ENCODE peak calls at places on chromosome X, in ten cellular contexts. U is T-helper 9 cell; J is NCI-H1694; Y is activated CD8-positive, alpha-beta memory T cell treated with anti-CD3 and anti-CD28 coated beads for 48 hours; V is T1000; Q is GM23248; B is heart right ventricle; A is stimulated activated naive CD4-positive, alpha-beta T cell; E is NCI-H69; X is fibroblast of the aortic adventitia. N is an unnamed sample.

GRCh38 chrX:86148024-86148511 is at the start of gene DACH2:
- DNase-seq in Q (peak; percentile 49), B (peak; percentile 55), X (peak; percentile 16), E (peak; percentile 94), A (peak; percentile 20), J (no peak), V (peak; percentile 71), U (peak; percentile 5), Y (peak; percentile 10), N (peak; percentile 64)

GRCh38 chrX:108169768-108170167 is 78.2 kb downstream of the ATG4A start:
- DNase-seq in B (no peak), A (no peak), Q (no peak), J (no peak), X (no peak), U (no peak), E (no peak), V (no peak), Y (no peak), N (no peak)

GRCh38 chrX:109632906-109633504 is 8.0 kb upstream of the KCNE5 start:
- DNase-seq in B (no peak), J (no peak), Y (no peak), V (no peak), Q (peak; percentile 50), X (peak; percentile 52), E (peak; percentile 20), U (no peak), A (no peak), N (no peak)

GRCh38 chrX:133980406-133980805 is 5.0 kb downstream of the GPC3 start:
- DNase-seq in Q (peak; percentile 5), X (peak; percentile 3), U (no peak), V (no peak), B (no peak), Y (no peak), E (no peak), A (no peak), J (no peak), N (no peak)

GRCh38 chrX:19886888-19887531 is 390 bp downstream of the SH3KBP1 start:
- DNase-seq in V (peak; percentile 2), U (peak; percentile 23), J (no peak), A (peak; percentile 31), E (no peak), X (no peak), Y (no peak), B (peak; percentile 16), Q (peak; percentile 60), N (peak; percentile 49)

GRCh38 chrX:24471808-24472207 is 6.7 kb downstream of the PDK3 start:
- DNase-seq in B (no peak), A (no peak), X (no peak), Y (no peak), U (no peak), Q (no peak), J (no peak), V (no peak), E (no peak), N (no peak)

GRCh38 chrX:103644125-103644524 is 15.3 kb downstream of the TCEAL1 start:
- DNase-seq in A (no peak), U (no peak), J (no peak), E (no peak), Q (no peak), Y (no peak), X (no peak), B (no peak), V (no peak), N (no peak)

GRCh38 chrX:115013705-115014104 is 3.7 kb downstream of the IL13RA2 start:
- DNase-seq in V (no peak), E (no peak), J (no peak), Y (no peak), Q (peak; percentile 57), U (no peak), A (no peak), B (no peak), X (peak; percentile 57), N (no peak)

GRCh38 chrX:29172880-29173279 is 585.6 kb downstream of the IL1RAPL1 start:
- DNase-seq in Q (peak; percentile 0), U (no peak), A (no peak), E (no peak), B (no peak), Y (no peak), V (no peak), X (peak; percentile 66), J (no peak), N (no peak)

GRCh38 chrX:71183341-71183740 is 38.7 kb downstream of the NLGN3 start:
- DNase-seq in E (no peak), A (no peak), Y (no peak), Q (no peak), X (no peak), U (no peak), V (no peak), B (no peak), J (no peak), N (no peak)

GRCh38 chrX:135009057-135009605 is 13.2 kb downstream of the RTL8B start:
- DNase-seq in V (no peak), B (no peak), A (no peak), J (no peak), E (no peak), U (no peak), X (no peak), Q (no peak), Y (no peak), N (no peak)

GRCh38 chrX:44431206-44431605 is 87.7 kb upstream of the EFHC2 start:
- DNase-seq in U (no peak), B (no peak), X (no peak), J (no peak), A (no peak), Q (peak; percentile 49), V (no peak), E (peak; percentile 22), Y (no peak), N (no peak)

GRCh38 chrX:136747003-136747986 is 33.4 kb downstream of the ARHGEF6 start:
- DNase-seq in A (no peak), Q (no peak), X (no peak), V (no peak), J (no peak), U (no peak), Y (no peak), B (no peak), E (peak; percentile 65), N (no peak)

GRCh38 chrX:17606211-17606610 is 131.1 kb upstream of the SCML1 start:
- DNase-seq in U (no peak), X (no peak), J (no peak), A (no peak), E (no peak), Q (no peak), B (no peak), V (no peak), Y (no peak), N (no peak)

GRCh38 chrX:131724292-131724691 is 180.4 kb downstream of the OR13H1 start:
- DNase-seq in B (no peak), Q (no peak), A (no peak), Y (no peak), V (no peak), E (no peak), J (no peak), U (no peak), X (no peak), N (no peak)

GRCh38 chrX:39752820-39753219 is 344.9 kb downstream of the BCOR start:
- DNase-seq in B (no peak), Y (no peak), J (peak; percentile 93), U (no peak), A (no peak), E (peak; percentile 85), X (peak; percentile 45), V (no peak), Q (no peak), N (no peak)

GRCh38 chrX:117120700-117121099 is 657.9 kb upstream of the CT83 start:
- DNase-seq in Y (no peak), Q (no peak), B (no peak), J (no peak), X (no peak), V (no peak), E (no peak), U (no peak), A (no peak), N (no peak)

GRCh38 chrX:32448320-32448719 is 763.0 kb downstream of the DMD start:
- DNase-seq in Q (no peak), X (no peak), J (no peak), B (no peak), U (no peak), Y (no peak), A (peak; percentile 32), V (no peak), E (no peak), N (peak; percentile 1)

GRCh38 chrX:9865804-9866471 is 79.7 kb downstream of the SHROOM2 start:
- DNase-seq in A (no peak), Q (peak; percentile 28), B (no peak), X (no peak), E (no peak), V (no peak), J (no peak), U (no peak), Y (no peak), N (peak; percentile 48)

N was measured in GM13976.